ENCODE peak calls at places on chromosomes 16 and 17, in seven cellular contexts. One of them, this sample, is unnamed.

GRCh38 chr16:14151256-14152030 is 80.3 kb downstream of the MRTFB start:
- DNase-seq in fibroblast of the aortic adventitia: peak
- DNase-seq in BE2C: no peak
- DNase-seq in foreskin fibroblast: no peak
- DNase-seq in esophagus muscularis mucosa: no peak
- DNase-seq in heart left ventricle: no peak
- DNase-seq in right cardiac atrium: no peak
- DNase-seq in this sample: peak

GRCh38 chr17:13273744-13274295 is 256.0 kb upstream of the ELAC2 start:
- DNase-seq in right cardiac atrium: no peak
- DNase-seq in fibroblast of the aortic adventitia: no peak
- DNase-seq in foreskin fibroblast: peak
- DNase-seq in heart left ventricle: no peak
- DNase-seq in BE2C: no peak
- DNase-seq in esophagus muscularis mucosa: no peak
- DNase-seq in this sample: no peak

GRCh38 chr16:47061204-47061603 is 82.5 kb downstream of the NETO2 start:
- DNase-seq in BE2C: no peak
- DNase-seq in esophagus muscularis mucosa: no peak
- DNase-seq in fibroblast of the aortic adventitia: no peak
- DNase-seq in right cardiac atrium: no peak
- DNase-seq in foreskin fibroblast: no peak
- DNase-seq in heart left ventricle: no peak
- DNase-seq in this sample: no peak

GRCh38 chr17:55420776-55421178 is 858 bp downstream of the MMD start:
- DNase-seq in heart left ventricle: peak
- DNase-seq in foreskin fibroblast: no peak
- DNase-seq in right cardiac atrium: peak
- DNase-seq in esophagus muscularis mucosa: peak
- DNase-seq in BE2C: peak
- DNase-seq in fibroblast of the aortic adventitia: no peak
- DNase-seq in this sample: peak

GRCh38 chr17:3723556-3724372 is at the start of gene HASPIN:
- DNase-seq in right cardiac atrium: peak
- DNase-seq in heart left ventricle: peak
- DNase-seq in foreskin fibroblast: peak
- DNase-seq in BE2C: peak
- DNase-seq in fibroblast of the aortic adventitia: peak
- DNase-seq in esophagus muscularis mucosa: peak
- DNase-seq in this sample: peak

GRCh38 chr16:8026450-8026849 is 563.9 kb downstream of the TMEM114 start:
- DNase-seq in right cardiac atrium: no peak
- DNase-seq in fibroblast of the aortic adventitia: no peak
- DNase-seq in esophagus muscularis mucosa: no peak
- DNase-seq in BE2C: no peak
- DNase-seq in heart left ventricle: no peak
- DNase-seq in foreskin fibroblast: no peak
- DNase-seq in this sample: no peak

GRCh38 chr16:9144106-9144505 is 52.7 kb downstream of the HAPSTR1 start:
- DNase-seq in fibroblast of the aortic adventitia: no peak
- DNase-seq in right cardiac atrium: no peak
- DNase-seq in heart left ventricle: no peak
- DNase-seq in BE2C: no peak
- DNase-seq in esophagus muscularis mucosa: no peak
- DNase-seq in foreskin fibroblast: no peak
- DNase-seq in this sample: no peak

GRCh38 chr17:32265896-32266388 is 310 bp downstream of the RHBDL3 start:
- DNase-seq in foreskin fibroblast: no peak
- DNase-seq in BE2C: no peak
- DNase-seq in heart left ventricle: no peak
- DNase-seq in fibroblast of the aortic adventitia: no peak
- DNase-seq in right cardiac atrium: no peak
- DNase-seq in esophagus muscularis mucosa: no peak
- DNase-seq in this sample: no peak

GRCh38 chr16:9703731-9704130 is 478.5 kb downstream of the GRIN2A start:
- DNase-seq in esophagus muscularis mucosa: no peak
- DNase-seq in BE2C: no peak
- DNase-seq in right cardiac atrium: no peak
- DNase-seq in fibroblast of the aortic adventitia: peak
- DNase-seq in heart left ventricle: no peak
- DNase-seq in foreskin fibroblast: no peak
- DNase-seq in this sample: peak

GRCh38 chr17:57249520-57249919 is 6.8 kb upstream of the MSI2 start:
- DNase-seq in esophagus muscularis mucosa: no peak
- DNase-seq in BE2C: no peak
- DNase-seq in fibroblast of the aortic adventitia: no peak
- DNase-seq in foreskin fibroblast: no peak
- DNase-seq in heart left ventricle: no peak
- DNase-seq in right cardiac atrium: no peak
- DNase-seq in this sample: no peak

GRCh38 chr16:17603614-17604013 is 132.9 kb upstream of the XYLT1 start:
- DNase-seq in right cardiac atrium: no peak
- DNase-seq in BE2C: no peak
- DNase-seq in fibroblast of the aortic adventitia: no peak
- DNase-seq in foreskin fibroblast: no peak
- DNase-seq in heart left ventricle: no peak
- DNase-seq in esophagus muscularis mucosa: peak
- DNase-seq in this sample: no peak

GRCh38 chr16:88527186-88527936 is 42.8 kb upstream of the ZC3H18 start:
- DNase-seq in esophagus muscularis mucosa: no peak
- DNase-seq in heart left ventricle: peak
- DNase-seq in foreskin fibroblast: peak
- DNase-seq in right cardiac atrium: peak
- DNase-seq in fibroblast of the aortic adventitia: peak
- DNase-seq in BE2C: peak
- DNase-seq in this sample: peak

GRCh38 chr17:13351046-13351445 is 250.7 kb downstream of the HS3ST3A1 start:
- DNase-seq in right cardiac atrium: no peak
- DNase-seq in BE2C: no peak
- DNase-seq in esophagus muscularis mucosa: no peak
- DNase-seq in heart left ventricle: no peak
- DNase-seq in foreskin fibroblast: peak
- DNase-seq in fibroblast of the aortic adventitia: peak
- DNase-seq in this sample: peak

GRCh38 chr16:86681440-86681838 is 103.1 kb downstream of the FOXL1 start:
- DNase-seq in fibroblast of the aortic adventitia: peak
- DNase-seq in BE2C: no peak
- DNase-seq in foreskin fibroblast: no peak
- DNase-seq in heart left ventricle: no peak
- DNase-seq in esophagus muscularis mucosa: no peak
- DNase-seq in right cardiac atrium: peak
- DNase-seq in this sample: peak

GRCh38 chr16:19830902-19831555 is 53.6 kb downstream of the GPRC5B start:
- DNase-seq in heart left ventricle: no peak
- DNase-seq in esophagus muscularis mucosa: no peak
- DNase-seq in foreskin fibroblast: no peak
- DNase-seq in fibroblast of the aortic adventitia: no peak
- DNase-seq in BE2C: no peak
- DNase-seq in right cardiac atrium: no peak
- DNase-seq in this sample: no peak

GRCh38 chr17:72576289-72576759 is 455.5 kb downstream of the SOX9 start:
- DNase-seq in esophagus muscularis mucosa: no peak
- DNase-seq in fibroblast of the aortic adventitia: no peak
- DNase-seq in BE2C: no peak
- DNase-seq in foreskin fibroblast: no peak
- DNase-seq in right cardiac atrium: no peak
- DNase-seq in heart left ventricle: no peak
- DNase-seq in this sample: no peak

GRCh38 chr17:63445065-63445464 is 1.0 kb downstream of the CYB561 start:
- DNase-seq in heart left ventricle: no peak
- DNase-seq in fibroblast of the aortic adventitia: no peak
- DNase-seq in foreskin fibroblast: no peak
- DNase-seq in BE2C: no peak
- DNase-seq in right cardiac atrium: peak
- DNase-seq in esophagus muscularis mucosa: no peak
- DNase-seq in this sample: no peak

GRCh38 chr17:82970818-82971610 is 108.4 kb upstream of the METRNL start:
- DNase-seq in heart left ventricle: no peak
- DNase-seq in right cardiac atrium: peak
- DNase-seq in BE2C: no peak
- DNase-seq in foreskin fibroblast: no peak
- DNase-seq in esophagus muscularis mucosa: peak
- DNase-seq in fibroblast of the aortic adventitia: no peak
- DNase-seq in this sample: no peak

GRCh38 chr17:9473716-9474115 is 101.9 kb downstream of the STX8 start:
- DNase-seq in fibroblast of the aortic adventitia: peak
- DNase-seq in foreskin fibroblast: no peak
- DNase-seq in BE2C: no peak
- DNase-seq in right cardiac atrium: no peak
- DNase-seq in heart left ventricle: no peak
- DNase-seq in esophagus muscularis mucosa: peak
- DNase-seq in this sample: peak

GRCh38 chr17:49899588-49899987 is 51.7 kb upstream of the TAC4 start:
- DNase-seq in right cardiac atrium: no peak
- DNase-seq in esophagus muscularis mucosa: no peak
- DNase-seq in BE2C: no peak
- DNase-seq in foreskin fibroblast: no peak
- DNase-seq in fibroblast of the aortic adventitia: no peak
- DNase-seq in heart left ventricle: no peak
- DNase-seq in this sample: no peak

GRCh38 chr17:49898547-49899490 is 51.0 kb upstream of the TAC4 start:
- DNase-seq in fibroblast of the aortic adventitia: no peak
- DNase-seq in foreskin fibroblast: no peak
- DNase-seq in BE2C: no peak
- DNase-seq in esophagus muscularis mucosa: no peak
- DNase-seq in right cardiac atrium: no peak
- DNase-seq in heart left ventricle: no peak
- DNase-seq in this sample: no peak

GRCh38 chr17:49903523-49903922 is 55.7 kb upstream of the TAC4 start:
- DNase-seq in foreskin fibroblast: no peak
- DNase-seq in heart left ventricle: no peak
- DNase-seq in right cardiac atrium: no peak
- DNase-seq in BE2C: no peak
- DNase-seq in esophagus muscularis mucosa: no peak
- DNase-seq in fibroblast of the aortic adventitia: no peak
- DNase-seq in this sample: no peak

GRCh38 chr17:49904904-49905303 is 57.0 kb upstream of the TAC4 start:
- DNase-seq in esophagus muscularis mucosa: no peak
- DNase-seq in foreskin fibroblast: no peak
- DNase-seq in right cardiac atrium: no peak
- DNase-seq in BE2C: no peak
- DNase-seq in heart left ventricle: no peak
- DNase-seq in fibroblast of the aortic adventitia: no peak
- DNase-seq in this sample: no peak

DNA sequence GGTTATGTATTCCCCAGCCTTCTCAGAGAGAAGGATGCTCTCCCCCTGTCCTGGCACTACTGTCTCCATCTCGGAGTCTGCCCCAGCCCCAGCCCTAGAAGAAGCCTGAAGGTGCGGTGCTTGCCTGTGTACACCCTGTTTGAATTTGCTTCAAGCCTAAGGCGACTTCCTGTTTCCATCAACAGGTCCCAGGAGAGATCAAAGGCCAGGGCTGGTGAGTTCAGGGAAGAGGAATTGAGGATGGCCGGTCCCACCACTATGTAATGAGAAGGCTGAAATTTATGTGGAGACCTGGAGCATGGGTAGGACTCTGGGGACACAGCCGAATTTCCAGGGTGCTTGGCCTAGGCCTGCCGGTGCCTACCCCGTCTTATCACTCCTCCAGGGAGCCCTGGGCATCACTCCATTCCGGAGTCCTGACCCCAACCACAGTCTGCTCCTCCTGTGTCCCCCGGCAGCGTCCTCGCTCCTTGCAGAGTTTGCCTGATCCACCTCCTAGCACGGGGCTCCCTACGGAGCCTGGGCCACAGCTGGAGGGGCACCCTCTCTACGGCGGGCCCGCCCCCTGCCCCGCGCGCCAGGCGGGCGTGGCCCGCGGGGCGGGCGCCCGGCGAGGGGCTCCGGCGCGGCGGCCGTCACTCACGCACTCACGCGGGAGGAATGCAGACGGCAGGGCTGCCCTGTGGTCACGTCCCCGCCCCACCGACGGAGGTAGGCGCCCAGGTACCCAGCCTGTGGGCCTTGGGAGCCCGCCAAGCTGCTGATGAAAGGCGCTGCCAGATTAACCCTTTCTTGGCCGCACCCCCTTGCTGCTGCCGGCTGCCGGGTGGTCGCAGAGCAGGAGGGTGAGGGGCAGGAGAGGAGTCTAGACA is 53.8 kb upstream of the TAC4 start:
- DNase-seq in BE2C: no peak
- DNase-seq in esophagus muscularis mucosa: no peak
- DNase-seq in fibroblast of the aortic adventitia: no peak
- DNase-seq in heart left ventricle: no peak
- DNase-seq in foreskin fibroblast: no peak
- DNase-seq in right cardiac atrium: no peak
- DNase-seq in this sample: no peak
- H3K4me3 ChIP-seq in BE2C: no peak
- H3K4me3 ChIP-seq in esophagus muscularis mucosa: no peak
- H3K4me3 ChIP-seq in fibroblast of the aortic adventitia: no peak
- H3K4me3 ChIP-seq in heart left ventricle: no peak
- H3K4me3 ChIP-seq in foreskin fibroblast: no peak
- H3K4me3 ChIP-seq in right cardiac atrium: no peak
- H3K4me3 ChIP-seq in this sample: no peak

GRCh38 chr17:38587193-38587592 is 18.6 kb downstream of the SRCIN1 start:
- DNase-seq in right cardiac atrium: no peak
- DNase-seq in foreskin fibroblast: no peak
- DNase-seq in esophagus muscularis mucosa: no peak
- DNase-seq in heart left ventricle: no peak
- DNase-seq in BE2C: no peak
- DNase-seq in fibroblast of the aortic adventitia: no peak
- DNase-seq in this sample: no peak
- H3K4me3 ChIP-seq in right cardiac atrium: no peak
- H3K4me3 ChIP-seq in foreskin fibroblast: no peak
- H3K4me3 ChIP-seq in esophagus muscularis mucosa: no peak
- H3K4me3 ChIP-seq in heart left ventricle: no peak
- H3K4me3 ChIP-seq in BE2C: no peak
- H3K4me3 ChIP-seq in fibroblast of the aortic adventitia: no peak
- H3K4me3 ChIP-seq in this sample: no peak

DNA sequence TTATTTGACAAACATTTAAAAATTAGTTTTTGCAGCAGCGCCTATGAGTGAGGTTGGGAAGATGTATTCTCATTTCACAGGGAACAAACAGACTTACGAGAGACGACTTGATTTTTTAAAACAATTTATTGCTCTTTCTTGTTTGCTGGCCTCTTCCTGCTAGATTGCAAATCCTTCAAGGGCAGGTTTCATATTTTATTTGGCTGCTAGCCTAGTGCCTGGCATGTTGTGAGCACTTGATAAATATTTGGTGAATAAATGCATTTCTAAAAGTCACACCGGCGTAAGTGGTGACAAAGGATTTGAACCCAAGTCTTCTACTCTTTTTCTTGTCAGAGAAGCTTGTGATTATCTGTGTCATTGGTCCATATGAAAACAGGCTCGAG is 1.4 kb downstream of the WWP2 start:
- DNase-seq in BE2C: no peak
- DNase-seq in foreskin fibroblast: no peak
- DNase-seq in right cardiac atrium: no peak
- DNase-seq in heart left ventricle: no peak
- DNase-seq in fibroblast of the aortic adventitia: peak
- DNase-seq in esophagus muscularis mucosa: no peak
- DNase-seq in this sample: no peak
- H3K4me3 ChIP-seq in BE2C: no peak
- H3K4me3 ChIP-seq in foreskin fibroblast: peak
- H3K4me3 ChIP-seq in right cardiac atrium: peak
- H3K4me3 ChIP-seq in heart left ventricle: peak
- H3K4me3 ChIP-seq in fibroblast of the aortic adventitia: peak
- H3K4me3 ChIP-seq in esophagus muscularis mucosa: peak
- H3K4me3 ChIP-seq in this sample: peak

GRCh38 chr17:37659887-37660286 is 16.6 kb upstream of the DDX52 start:
- DNase-seq in heart left ventricle: no peak
- DNase-seq in foreskin fibroblast: no peak
- DNase-seq in BE2C: no peak
- DNase-seq in right cardiac atrium: no peak
- DNase-seq in esophagus muscularis mucosa: peak
- DNase-seq in fibroblast of the aortic adventitia: no peak
- DNase-seq in this sample: no peak
- H3K4me3 ChIP-seq in heart left ventricle: no peak
- H3K4me3 ChIP-seq in foreskin fibroblast: no peak
- H3K4me3 ChIP-seq in BE2C: no peak
- H3K4me3 ChIP-seq in right cardiac atrium: no peak
- H3K4me3 ChIP-seq in esophagus muscularis mucosa: no peak
- H3K4me3 ChIP-seq in fibroblast of the aortic adventitia: no peak
- H3K4me3 ChIP-seq in this sample: no peak

GRCh38 chr17:80763293-80763867 is 218.7 kb downstream of the RPTOR start:
- DNase-seq in heart left ventricle: no peak
- DNase-seq in right cardiac atrium: no peak
- DNase-seq in foreskin fibroblast: no peak
- DNase-seq in BE2C: no peak
- DNase-seq in esophagus muscularis mucosa: no peak
- DNase-seq in fibroblast of the aortic adventitia: no peak
- DNase-seq in this sample: no peak
- H3K4me3 ChIP-seq in heart left ventricle: no peak
- H3K4me3 ChIP-seq in right cardiac atrium: no peak
- H3K4me3 ChIP-seq in foreskin fibroblast: no peak
- H3K4me3 ChIP-seq in BE2C: no peak
- H3K4me3 ChIP-seq in esophagus muscularis mucosa: no peak
- H3K4me3 ChIP-seq in fibroblast of the aortic adventitia: no peak
- H3K4me3 ChIP-seq in this sample: no peak